ENCODE peak calls at places on chromosomes 7 and 10, in seven cellular contexts. E is sciatic nerve, R is H7, J is HCEC 1CT, S is AG04449, X is Calu3, G is HL-60. Q is an unnamed sample.

GRCh38 chr7:105788356-105788755 is 88.0 kb downstream of the ATXN7L1 start:
- DNase-seq in E (peak; percentile 50), R (no peak), J (no peak), S (no peak), X (no peak), G (no peak), Q (no peak)

GRCh38 chr10:119024882-119025281 is 4.6 kb upstream of the NANOS1 start:
- DNase-seq in E (no peak), R (no peak), J (no peak), S (no peak), X (no peak), G (no peak), Q (peak; percentile 65)

GRCh38 chr10:103281753-103282152 is 4.8 kb downstream of the INA start:
- DNase-seq in E (no peak), R (peak; percentile 84), J (peak; percentile 17), S (no peak), X (no peak), G (no peak), Q (no peak)

GRCh38 chr7:70694909-70695803 is 436.8 kb upstream of the GALNT17 start:
- DNase-seq in E (peak; percentile 63), R (peak; percentile 74), J (no peak), S (no peak), X (no peak), G (no peak), Q (no peak)

GRCh38 chr7:128164061-128164954 is 76.8 kb upstream of the LEP start:
- DNase-seq in E (no peak), R (no peak), J (peak; percentile 84), S (peak; percentile 2), X (peak; percentile 77), G (no peak), Q (peak; percentile 96)

GRCh38 chr7:154610903-154611302 is 392.0 kb downstream of the PAXIP1 start:
- DNase-seq in E (no peak), R (no peak), J (no peak), S (no peak), X (no peak), G (no peak), Q (no peak)

GRCh38 chr7:46253500-46253899 is 332.4 kb upstream of the IGFBP3 start:
- DNase-seq in E (no peak), R (no peak), J (no peak), S (no peak), X (peak; percentile 34), G (no peak), Q (peak; percentile 79)

GRCh38 chr7:34281260-34281659 is 375.9 kb downstream of the BMPER start:
- DNase-seq in E (no peak), R (no peak), J (no peak), S (no peak), X (peak; percentile 14), G (no peak), Q (no peak)

GRCh38 chr7:28536259-28536658 is 123.9 kb downstream of the CREB5 start:
- DNase-seq in E (no peak), R (peak; percentile 63), J (peak; percentile 51), S (no peak), X (peak; percentile 41), G (no peak), Q (peak; percentile 47)

GRCh38 chr7:25171071-25171470 is 46.0 kb upstream of the CYCS start:
- DNase-seq in E (no peak), R (no peak), J (no peak), S (no peak), X (no peak), G (no peak), Q (no peak)

GRCh38 chr7:16271990-16272665 is 149.2 kb downstream of the CRPPA start:
- DNase-seq in E (no peak), R (peak; percentile 14), J (no peak), S (no peak), X (peak; percentile 39), G (no peak), Q (peak; percentile 65)

GRCh38 chr7:30658471-30659074 is 23.7 kb downstream of the CRHR2 start:
- DNase-seq in E (no peak), R (no peak), J (no peak), S (no peak), X (no peak), G (peak; percentile 60), Q (no peak)

GRCh38 chr7:101784275-101785127 is 32.9 kb upstream of the CUX1 start:
- DNase-seq in E (no peak), R (no peak), J (peak; percentile 7), S (no peak), X (no peak), G (peak; percentile 27), Q (no peak)

GRCh38 chr10:115944538-115944937 is 328.5 kb downstream of the GFRA1 start:
- DNase-seq in E (no peak), R (no peak), J (no peak), S (no peak), X (no peak), G (no peak), Q (no peak)

GRCh38 chr7:134755422-134756022 is 23.9 kb upstream of the CALD1 start:
- DNase-seq in E (no peak), R (no peak), J (peak; percentile 35), S (no peak), X (peak; percentile 36), G (no peak), Q (no peak)

GRCh38 chr7:112069879-112070321 is 136.3 kb downstream of the DOCK4 start:
- DNase-seq in E (no peak), R (no peak), J (peak; percentile 76), S (no peak), X (no peak), G (no peak), Q (no peak)

GRCh38 chr7:77757589-77757988 is 40.6 kb downstream of the TMEM60 start:
- DNase-seq in E (no peak), R (no peak), J (no peak), S (no peak), X (no peak), G (peak; percentile 5), Q (no peak)

GRCh38 chr7:95011156-95011928 is 103.9 kb downstream of the PPP1R9A start:
- DNase-seq in E (no peak), R (no peak), J (peak; percentile 53), S (peak; percentile 41), X (no peak), G (no peak), Q (no peak)

GRCh38 chr7:157544980-157545680 is 208.3 kb downstream of the DNAJB6 start:
- DNase-seq in E (no peak), R (no peak), J (no peak), S (no peak), X (no peak), G (no peak), Q (no peak)

GRCh38 chr10:130424418-130424817 is 288.2 kb downstream of the GLRX3 start:
- DNase-seq in E (no peak), R (no peak), J (no peak), S (no peak), X (no peak), G (no peak), Q (no peak)

GRCh38 chr7:45917658-45918057 is 3.4 kb downstream of the IGFBP3 start:
- DNase-seq in E (peak; percentile 91), R (peak; percentile 86), J (peak; percentile 47), S (no peak), X (peak; percentile 97), G (peak; percentile 59), Q (peak; percentile 88)

GRCh38 chr7:80937336-80937735 is 18.5 kb upstream of the SEMA3C start:
- DNase-seq in E (no peak), R (no peak), J (no peak), S (no peak), X (no peak), G (no peak), Q (no peak)

GRCh38 chr10:133083422-133084100 is 4.2 kb upstream of the ADGRA1 start:
- DNase-seq in E (no peak), R (no peak), J (no peak), S (no peak), X (no peak), G (no peak), Q (no peak)

GRCh38 chr10:121800146-121800545 is 127.7 kb downstream of the ATE1 start:
- DNase-seq in E (no peak), R (no peak), J (no peak), S (no peak), X (no peak), G (no peak), Q (no peak)

GRCh38 chr10:5898163-5898562 is 8.1 kb downstream of the FBH1 start:
- DNase-seq in E (no peak), R (no peak), J (no peak), S (no peak), X (no peak), G (no peak), Q (no peak)

GRCh38 chr10:45443101-45444009 is 69.3 kb downstream of the ALOX5 start:
- DNase-seq in E (no peak), R (peak; percentile 58), J (no peak), S (no peak), X (no peak), G (no peak), Q (no peak)

GRCh38 chr10:112680586-112680985 is 233.6 kb downstream of the VTI1A start:
- DNase-seq in E (no peak), R (no peak), J (no peak), S (no peak), X (no peak), G (no peak), Q (no peak)

GRCh38 chr10:4073912-4074311 is 288.9 kb upstream of the KLF6 start:
- DNase-seq in E (no peak), R (no peak), J (peak; percentile 90), S (peak; percentile 67), X (no peak), G (no peak), Q (no peak)

GRCh38 chr7:101608772-101609713 is 20.1 kb downstream of the MYL10 start:
- DNase-seq in E (no peak), R (peak; percentile 73), J (no peak), S (no peak), X (peak; percentile 77), G (no peak), Q (peak; percentile 91)

GRCh38 chr10:65861249-65861648 is 1064.6 kb upstream of the LRRTM3 start:
- DNase-seq in E (no peak), R (no peak), J (no peak), S (no peak), X (peak; percentile 28), G (no peak), Q (peak; percentile 78)

GRCh38 chr7:44309271-44310091 is 15.9 kb downstream of the CAMK2B start:
- DNase-seq in E (no peak), R (peak; percentile 90), J (no peak), S (no peak), X (peak; percentile 42), G (no peak), Q (no peak)

GRCh38 chr10:114400091-114400490 is 4.2 kb downstream of the AFAP1L2 start:
- DNase-seq in E (no peak), R (no peak), J (no peak), S (no peak), X (no peak), G (no peak), Q (no peak)

GRCh38 chr10:583433-583832 is 106.0 kb downstream of the DIP2C start:
- DNase-seq in E (no peak), R (peak; percentile 34), J (no peak), S (no peak), X (no peak), G (no peak), Q (no peak)

GRCh38 chr10:119517235-119518141 is 25.0 kb downstream of the RGS10 start:
- DNase-seq in E (no peak), R (no peak), J (peak; percentile 47), S (no peak), X (no peak), G (peak; percentile 80), Q (no peak)

GRCh38 chr7:157870644-157871290 is 534.0 kb downstream of the DNAJB6 start:
- DNase-seq in E (no peak), R (no peak), J (no peak), S (no peak), X (no peak), G (no peak), Q (no peak)